ENCODE peak calls at places on chromosomes 11 and 22, in six cellular contexts. G, P, O, C, B and J are unnamed samples.

GRCh38 chr11:48170176-48170839 is 46.3 kb upstream of the OR4B1 start:
- DNase-seq in C (no peak), P (peak; percentile 71), G (no peak), B (no peak), O (no peak), J (no peak)

GRCh38 chr11:68206211-68206610 is 6.9 kb downstream of the KMT5B start:
- DNase-seq in B (no peak), P (no peak), C (no peak), G (no peak), O (peak; percentile 65), J (peak; percentile 77)

GRCh38 chr11:63821411-63821810 is 8.2 kb downstream of the SPINDOC start:
- DNase-seq in P (no peak), C (no peak), O (no peak), B (no peak), G (no peak), J (no peak)

GRCh38 chr11:71488968-71489265 is 35.9 kb downstream of the NADSYN1 start:
- DNase-seq in C (no peak), G (no peak), P (no peak), O (no peak), B (no peak), J (no peak)

GRCh38 chr11:6240691-6241285 is 1.9 kb downstream of the CNGA4 start:
- DNase-seq in B (no peak), G (no peak), O (no peak), C (no peak), P (no peak), J (no peak)

GRCh38 chr11:69922015-69922595 is 102.9 kb upstream of the FGF3 start:
- DNase-seq in B (no peak), O (peak; percentile 53), G (no peak), P (no peak), C (no peak), J (no peak)

GRCh38 chr11:2929511-2929879 is 275 bp upstream of the PHLDA2 start:
- DNase-seq in C (peak; percentile 89), B (peak; percentile 84), O (no peak), G (no peak), P (no peak), J (peak; percentile 86)

GRCh38 chr11:71490731-71491390 is 36.2 kb upstream of the KRTAP5-7 start:
- DNase-seq in O (no peak), B (peak; percentile 9), C (peak; percentile 17), P (no peak), G (no peak), J (no peak)

GRCh38 chr11:119788096-119788883 is 59.3 kb upstream of the NECTIN1 start:
- DNase-seq in P (no peak), B (no peak), G (no peak), C (no peak), O (no peak), J (no peak)

DNA sequence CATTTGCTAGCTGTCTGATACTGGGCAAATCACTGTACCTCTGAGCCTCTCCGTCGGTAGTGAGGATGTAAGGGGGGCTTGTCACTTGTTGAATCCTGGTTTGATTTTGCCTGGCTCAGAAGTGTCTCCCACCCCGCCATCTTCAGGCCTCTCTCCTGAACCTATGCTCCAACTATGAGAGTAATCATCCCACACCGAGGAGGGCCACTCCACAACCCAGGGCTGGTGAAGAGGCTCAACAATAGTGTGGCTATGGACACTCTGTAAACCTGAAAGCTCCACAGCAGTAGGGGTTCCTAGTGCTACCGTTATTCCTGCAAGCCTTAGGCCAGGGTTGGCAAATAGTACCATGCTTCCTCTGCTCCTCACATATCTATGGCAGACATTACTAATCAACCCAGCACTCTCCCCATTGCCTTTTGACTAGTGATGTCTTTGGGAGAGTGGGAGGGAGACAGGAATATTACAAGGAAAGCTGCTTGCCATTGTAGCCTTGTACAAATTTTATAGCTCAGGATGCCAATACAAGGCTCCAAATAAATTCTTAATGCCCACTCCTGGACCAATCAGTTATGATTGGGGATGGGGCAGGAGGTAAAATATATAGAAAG is 134.0 kb upstream of the TEAD1 start:
- DNase-seq in B (no peak), P (peak; percentile 65), O (no peak), G (no peak), C (no peak), J (no peak)
- H3K4me1 ChIP-seq in B (peaks cover 55% of the 10 kb centered on the region), P (peaks cover 39% of the 10 kb centered on the region), O (no peaks in the 10 kb centered on the region), G (no peaks in the 10 kb centered on the region), C (no peaks in the 10 kb centered on the region), J (no peaks in the 10 kb centered on the region)

GRCh38 chr11:134037093-134037908 is 31.6 kb upstream of the JAM3 start:
- DNase-seq in O (peak; percentile 88), C (peak; percentile 69), B (peak; percentile 65), G (peak; percentile 46), P (no peak), J (peak; percentile 47)
- H3K27ac ChIP-seq in O (peak overlapping the region; percentile 44), C (peak overlapping the region; percentile 61), B (peak overlapping the region; percentile 90), G (peak overlapping the region; percentile 57), P (peak overlapping the region; percentile 98), J (peak overlapping the region; percentile 77)

GRCh38 chr22:43234299-43234988 is 47.5 kb upstream of the TTLL12 start:
- DNase-seq in P (no peak), C (no peak), O (no peak), G (no peak), B (no peak), J (no peak)

GRCh38 chr22:43235445-43236400 is 48.8 kb upstream of the TTLL12 start:
- DNase-seq in G (no peak), C (peak; percentile 73), B (no peak), P (no peak), O (no peak), J (peak; percentile 4)

GRCh38 chr22:43237280-43237679 is 50.3 kb upstream of the TTLL12 start:
- DNase-seq in P (no peak), C (peak; percentile 81), O (no peak), B (no peak), G (no peak), J (no peak)

GRCh38 chr22:43238526-43239006 is 51.6 kb upstream of the TTLL12 start:
- DNase-seq in B (no peak), C (peak; percentile 89), G (no peak), O (no peak), P (no peak), J (no peak)

GRCh38 chr22:43236401-43237166 is 49.6 kb upstream of the TTLL12 start:
- DNase-seq in C (peak; percentile 91), P (no peak), O (no peak), B (peak; percentile 66), G (no peak), J (no peak)
- H3K4me1 ChIP-seq in C (peaks cover 2% of the 10 kb centered on the region), P (no peaks in the 10 kb centered on the region), O (no peaks in the 10 kb centered on the region), B (peaks cover 6% of the 10 kb centered on the region), G (no peaks in the 10 kb centered on the region), J (no peaks in the 10 kb centered on the region)

GRCh38 chr11:124896821-124897391 is 759 bp downstream of the ROBO4 start:
- DNase-seq in C (no peak), B (no peak), G (no peak), P (peak; percentile 88), O (no peak), J (no peak)

GRCh38 chr11:124894606-124895430 is 2.8 kb downstream of the ROBO4 start:
- DNase-seq in O (no peak), C (no peak), P (peak; percentile 85), B (no peak), G (no peak), J (no peak)

GRCh38 chr11:124895471-124895971 is 2.1 kb downstream of the ROBO4 start:
- DNase-seq in O (peak; percentile 38), P (peak; percentile 75), C (no peak), G (no peak), B (no peak), J (no peak)

GRCh38 chr11:124897681-124898680 is at the start of gene ROBO4:
- DNase-seq in P (peak; percentile 85), O (peak; percentile 60), G (no peak), C (peak; percentile 55), B (no peak), J (no peak)

GRCh38 chr11:124896071-124896750 is 1.5 kb downstream of the ROBO4 start:
- DNase-seq in P (no peak), G (no peak), B (no peak), O (no peak), C (no peak), J (no peak)
- H3K27ac ChIP-seq in P (peak overlapping the region; percentile 60), G (no peak overlapping the region), B (peak overlapping the region; percentile 77), O (no peak overlapping the region), C (peak overlapping the region; percentile 57), J (no peak overlapping the region)

GRCh38 chr22:49923445-49923844 is 5.0 kb downstream of the CRELD2 start:
- DNase-seq in P (no peak), B (no peak), C (no peak), O (no peak), G (no peak), J (no peak)

GRCh38 chr22:49924113-49924833 is 5.8 kb downstream of the CRELD2 start:
- DNase-seq in B (no peak), P (no peak), G (no peak), C (no peak), O (no peak), J (no peak)

GRCh38 chr22:49921508-49922278 is 3.3 kb downstream of the CRELD2 start:
- DNase-seq in O (no peak), P (no peak), G (no peak), C (peak; percentile 7), B (no peak), J (no peak)

GRCh38 chr22:49922484-49922883 is 4.0 kb downstream of the CRELD2 start:
- DNase-seq in C (no peak), P (no peak), O (no peak), B (no peak), G (no peak), J (no peak)

GRCh38 chr22:49922926-49923325 is 4.5 kb downstream of the CRELD2 start:
- DNase-seq in B (no peak), O (no peak), C (peak; percentile 22), G (no peak), P (no peak), J (no peak)
- H3K4me1 ChIP-seq in B (peaks cover 19% of the 10 kb centered on the region), O (no peaks in the 10 kb centered on the region), C (no peaks in the 10 kb centered on the region), G (peaks cover 22% of the 10 kb centered on the region), P (peaks cover 10% of the 10 kb centered on the region), J (peaks cover 4% of the 10 kb centered on the region)

GRCh38 chr11:121833970-121834369 is 282.0 kb downstream of the BLID start:
- DNase-seq in P (no peak), B (no peak), C (no peak), G (no peak), O (no peak), J (no peak)

GRCh38 chr11:121829159-121829643 is 286.8 kb downstream of the BLID start:
- DNase-seq in P (no peak), O (no peak), C (no peak), B (no peak), G (no peak), J (no peak)
- H3K27ac ChIP-seq in P (peak overlapping the region; percentile 3), O (no peak overlapping the region), C (no peak overlapping the region), B (no peak overlapping the region), G (no peak overlapping the region), J (no peak overlapping the region)

GRCh38 chr11:121429556-121429955 is 22.6 kb upstream of the SORL1 start:
- DNase-seq in B (no peak), O (no peak), P (no peak), C (no peak), G (no peak), J (no peak)
- H3K4me1 ChIP-seq in B (peaks cover 12% of the 10 kb centered on the region), O (peaks cover 10% of the 10 kb centered on the region), P (peaks cover 12% of the 10 kb centered on the region), C (no peaks in the 10 kb centered on the region), G (peaks cover 13% of the 10 kb centered on the region), J (no peaks in the 10 kb centered on the region)